ENCODE peak calls at places on chromosomes 16 and 17, in six cellular contexts. L is COR-L47; H is AG09319; X is gastrocnemius medialis; N is CD4-positive, alpha-beta memory T cell; E is GM04503. M is an unnamed sample.

GRCh38 chr17:73820686-73821448 is 176.6 kb upstream of the SDK2 start:
- DNase-seq in L (no peak), H (no peak), X (no peak), N (no peak), E (no peak), M (no peak)

GRCh38 chr16:3187798-3188674 is at the start of gene OR1F1:
- DNase-seq in L (no peak), H (no peak), X (no peak), N (peak), E (no peak), M (no peak)

GRCh38 chr17:79048826-79049755 is 25.1 kb downstream of the C1QTNF1 start:
- DNase-seq in L (no peak), H (no peak), X (no peak), N (no peak), E (no peak), M (no peak)

GRCh38 chr17:44829558-44830358 is at the start of gene GJC1:
- DNase-seq in L (no peak), H (no peak), X (no peak), N (no peak), E (no peak), M (no peak)

GRCh38 chr16:56311208-56312027 is 113.9 kb downstream of the AMFR start:
- DNase-seq in L (peak), H (no peak), X (no peak), N (no peak), E (no peak), M (no peak)

GRCh38 chr17:38550661-38551060 is 55.1 kb downstream of the SRCIN1 start:
- DNase-seq in L (no peak), H (peak), X (no peak), N (no peak), E (peak), M (peak)

GRCh38 chr16:53945996-53946395 is 242.0 kb downstream of the FTO start:
- DNase-seq in L (no peak), H (peak), X (no peak), N (no peak), E (peak), M (peak)

GRCh38 chr17:58641937-58642336 is 49.9 kb downstream of the TEX14 start:
- DNase-seq in L (no peak), H (no peak), X (no peak), N (no peak), E (no peak), M (no peak)

GRCh38 chr17:4195306-4195705 is 52.3 kb downstream of the CYB5D2 start:
- DNase-seq in L (no peak), H (no peak), X (no peak), N (no peak), E (peak), M (no peak)

GRCh38 chr17:9371019-9371418 is 204.6 kb downstream of the STX8 start:
- DNase-seq in L (peak), H (no peak), X (no peak), N (no peak), E (peak), M (no peak)

GRCh38 chr17:64507418-64507766 is 615 bp downstream of the CEP95 start:
- DNase-seq in L (peak), H (no peak), X (no peak), N (peak), E (peak), M (peak)

GRCh38 chr16:57277586-57277985 is 6.9 kb downstream of the PLLP start:
- DNase-seq in L (no peak), H (no peak), X (no peak), N (peak), E (peak), M (no peak)

GRCh38 chr17:76368545-76368944 is 14.8 kb upstream of the PRPSAP1 start:
- DNase-seq in L (no peak), H (no peak), X (no peak), N (no peak), E (no peak), M (no peak)

GRCh38 chr16:82011199-82011641 is at the start of gene SDR42E1:
- DNase-seq in L (peak), H (no peak), X (no peak), N (peak), E (no peak), M (peak)

GRCh38 chr17:30565073-30565935 is 88.1 kb downstream of the GOSR1 start:
- DNase-seq in L (no peak), H (no peak), X (no peak), N (no peak), E (no peak), M (no peak)

GRCh38 chr16:68298907-68299515 is 11.7 kb downstream of the SLC7A6OS start:
- DNase-seq in L (no peak), H (peak), X (peak), N (no peak), E (peak), M (no peak)

GRCh38 chr17:35896011-35896587 is 15.9 kb upstream of the CCL5 start:
- DNase-seq in L (no peak), H (no peak), X (no peak), N (peak), E (no peak), M (no peak)

GRCh38 chr16:13032911-13033310 is 131.5 kb downstream of the SHISA9 start:
- DNase-seq in L (no peak), H (no peak), X (no peak), N (no peak), E (no peak), M (no peak)

GRCh38 chr17:77489239-77489897 is 348.6 kb downstream of the SEC14L1 start:
- DNase-seq in L (no peak), H (no peak), X (no peak), N (no peak), E (no peak), M (no peak)

GRCh38 chr17:73546770-73547345 is 97.4 kb downstream of the SDK2 start:
- DNase-seq in L (peak), H (no peak), X (no peak), N (no peak), E (no peak), M (peak)

GRCh38 chr16:53153130-53153529 is 98.3 kb downstream of the CHD9 start:
- DNase-seq in L (no peak), H (no peak), X (no peak), N (no peak), E (no peak), M (no peak)

GRCh38 chr17:80948961-80949450 is 42.6 kb upstream of the CHMP6 start:
- DNase-seq in L (no peak), H (no peak), X (no peak), N (no peak), E (no peak), M (no peak)

GRCh38 chr17:31400481-31400950 is 9.0 kb downstream of the RAB11FIP4 start:
- DNase-seq in L (no peak), H (no peak), X (no peak), N (no peak), E (no peak), M (no peak)

GRCh38 chr16:71255721-71256120 is 25.2 kb upstream of the HYDIN start:
- DNase-seq in L (no peak), H (no peak), X (no peak), N (no peak), E (no peak), M (no peak)

GRCh38 chr16:25012525-25012991 is 2.6 kb downstream of the ARHGAP17 start:
- DNase-seq in L (no peak), H (peak), X (no peak), N (no peak), E (peak), M (no peak)

GRCh38 chr17:54780238-54780637 is 120.4 kb upstream of the TOM1L1 start:
- DNase-seq in L (no peak), H (no peak), X (no peak), N (no peak), E (no peak), M (no peak)

GRCh38 chr16:30121741-30122620 is 1.0 kb downstream of the MAPK3 start:
- DNase-seq in L (no peak), H (no peak), X (peak), N (no peak), E (no peak), M (no peak)

GRCh38 chr17:74281799-74282198 is 7.8 kb downstream of the DNAI2 start:
- DNase-seq in L (no peak), H (no peak), X (no peak), N (no peak), E (no peak), M (no peak)

GRCh38 chr17:29181226-29181625 is 1.0 kb upstream of the MYO18A start:
- DNase-seq in L (no peak), H (no peak), X (no peak), N (no peak), E (no peak), M (no peak)